ENCODE peak calls at places on chromosome 9, in five cellular contexts. A is AG04450, V is thoracic aorta, L is left ventricle myocardium inferior, O is tibial nerve. B is an unnamed sample.

GRCh38 chr9:103816146-103816545 is 278.0 kb upstream of the SMC2 start:
- DNase-seq in A (no peak), V (no peak), L (no peak), O (no peak), B (no peak)

GRCh38 chr9:70315389-70315788 is 56.6 kb downstream of the SMC5 start:
- DNase-seq in A (no peak), V (no peak), L (no peak), O (no peak), B (peak; percentile 36)

GRCh38 chr9:99822096-99822595 is 461 bp downstream of the NR4A3 start:
- DNase-seq in A (no peak), V (no peak), L (no peak), O (no peak), B (no peak)

GRCh38 chr9:99197987-99198386 is 23.8 kb downstream of the ALG2 start:
- DNase-seq in A (no peak), V (no peak), L (no peak), O (no peak), B (no peak)

GRCh38 chr9:76688471-76689238 is 75.6 kb upstream of the PCA3 start:
- DNase-seq in A (no peak), V (no peak), L (no peak), O (no peak), B (peak; percentile 76)

GRCh38 chr9:111961575-111961974 is 65.0 kb downstream of the UGCG start:
- DNase-seq in A (no peak), V (no peak), L (no peak), O (no peak), B (peak; percentile 49)

GRCh38 chr9:129542761-129543160 is 78.1 kb downstream of the C9orf50 start:
- DNase-seq in A (no peak), V (no peak), L (no peak), O (no peak), B (no peak)

GRCh38 chr9:35727676-35728040 is 4.3 kb downstream of the TLN1 start:
- DNase-seq in A (no peak), V (no peak), L (no peak), O (no peak), B (no peak)

GRCh38 chr9:12859704-12860251 is 85.0 kb downstream of the LURAP1L start:
- DNase-seq in A (peak; percentile 11), V (no peak), L (no peak), O (no peak), B (peak; percentile 94)

GRCh38 chr9:25255216-25255615 is 423.0 kb downstream of the TUSC1 start:
- DNase-seq in A (no peak), V (no peak), L (no peak), O (no peak), B (no peak)

GRCh38 chr9:111937781-111938426 is 41.3 kb downstream of the UGCG start:
- DNase-seq in A (no peak), V (no peak), L (peak; percentile 18), O (no peak), B (peak; percentile 81)

GRCh38 chr9:79559501-79560181 is 12.1 kb upstream of the TLE4 start:
- DNase-seq in A (no peak), V (no peak), L (no peak), O (no peak), B (no peak)

GRCh38 chr9:17930091-17930490 is 351.2 kb downstream of the SH3GL2 start:
- DNase-seq in A (no peak), V (no peak), L (no peak), O (no peak), B (no peak)

GRCh38 chr9:4305065-4305481 is 5.2 kb upstream of the GLIS3 start:
- DNase-seq in A (no peak), V (no peak), L (no peak), O (no peak), B (no peak)

GRCh38 chr9:129697956-129698757 is 32.7 kb downstream of the PRRX2 start:
- DNase-seq in A (no peak), V (peak; percentile 84), L (peak; percentile 46), O (peak; percentile 34), B (peak; percentile 98)

GRCh38 chr9:99489043-99489378 is 266.9 kb downstream of the SEC61B start:
- DNase-seq in A (peak; percentile 16), V (no peak), L (no peak), O (no peak), B (peak; percentile 92)

GRCh38 chr9:116152941-116153764 is 438 bp upstream of the PAPPA start:
- DNase-seq in A (peak; percentile 55), V (no peak), L (no peak), O (no peak), B (peak; percentile 94)

GRCh38 chr9:127977877-127978647 is 2.7 kb downstream of the EEIG1 start:
- DNase-seq in A (peak; percentile 42), V (peak; percentile 62), L (peak; percentile 70), O (peak; percentile 51), B (peak; percentile 82)

GRCh38 chr9:87646546-87646945 is 79.4 kb upstream of the CTSL start:
- DNase-seq in A (no peak), V (no peak), L (no peak), O (no peak), B (no peak)

GRCh38 chr9:121598167-121599000 is 53.0 kb upstream of the DAB2IP start:
- DNase-seq in A (peak; percentile 72), V (no peak), L (peak; percentile 83), O (peak; percentile 19), B (peak; percentile 50)

GRCh38 chr9:123763910-123764588 is 165.9 kb downstream of the DENND1A start:
- DNase-seq in A (no peak), V (no peak), L (no peak), O (no peak), B (peak; percentile 85)

GRCh38 chr9:10112070-10112469 is 500.7 kb downstream of the PTPRD start:
- DNase-seq in A (no peak), V (no peak), L (no peak), O (no peak), B (no peak)

GRCh38 chr9:116546711-116547581 is 140.2 kb upstream of the TRIM32 start:
- DNase-seq in A (no peak), V (no peak), L (no peak), O (no peak), B (peak; percentile 67)

GRCh38 chr9:18829858-18830257 is 203.2 kb downstream of the SAXO1 start:
- DNase-seq in A (no peak), V (no peak), L (no peak), O (no peak), B (peak; percentile 72)

GRCh38 chr9:107638922-107639321 is 149.4 kb upstream of the KLF4 start:
- DNase-seq in A (no peak), V (no peak), L (peak; percentile 51), O (peak; percentile 46), B (peak; percentile 89)

DNA sequence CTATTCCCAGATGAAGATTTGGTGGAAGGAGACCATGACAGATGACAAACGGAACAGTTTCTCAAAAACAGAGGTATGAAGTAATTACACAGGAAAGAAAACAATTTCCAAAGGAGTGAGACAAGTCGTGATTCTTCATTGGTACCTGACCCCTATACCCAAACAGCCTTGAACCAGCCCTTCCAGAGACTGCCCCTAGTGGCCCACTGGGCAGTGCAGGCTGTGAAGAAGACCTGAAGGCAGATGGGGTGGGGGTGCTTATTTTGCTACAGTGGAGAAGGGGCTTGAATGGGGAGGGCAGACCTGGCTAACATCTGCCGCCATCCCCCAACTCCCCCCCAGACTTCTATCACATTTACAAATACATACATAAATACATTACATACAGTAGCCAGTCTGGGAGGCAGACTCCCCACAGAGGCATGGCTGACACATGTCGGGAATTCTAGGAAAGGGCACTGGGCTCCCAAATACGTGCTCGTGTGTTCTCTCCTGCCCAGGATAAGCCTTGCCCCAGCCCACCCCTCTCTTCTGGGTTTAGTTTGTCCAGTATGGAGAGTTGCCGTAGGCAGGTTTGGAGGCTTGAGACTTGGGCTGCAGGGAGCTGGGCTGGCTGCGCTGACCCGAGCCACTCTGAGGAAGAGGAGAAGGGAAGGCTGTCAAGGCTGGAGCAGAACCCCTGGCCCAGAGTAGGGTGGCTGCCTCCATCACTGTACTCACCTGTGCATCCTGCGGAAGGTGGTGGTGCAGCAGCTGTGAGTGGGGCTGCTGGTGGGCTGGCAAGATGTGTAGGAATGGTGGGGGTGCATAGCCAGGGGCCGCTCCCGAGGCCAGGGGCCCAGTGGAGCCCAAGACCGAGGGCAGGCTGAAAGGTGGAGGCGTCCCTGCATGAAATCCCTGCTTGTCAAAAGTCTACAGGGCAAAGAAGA is 105.3 kb downstream of the UBE2R2 start:
- DNase-seq in A (no peak), V (no peak), L (no peak), O (no peak), B (peak; percentile 40)
- TF ChIP-seq CTCF in A (peak; percentile 75), V (peak; percentile 49), L (peak; percentile 58), O (peak; percentile 33), B (peak; percentile 80)

GRCh38 chr9:71764438-71764837 is 3.9 kb downstream of the CEMIP2 start:
- DNase-seq in A (no peak), V (no peak), L (no peak), O (no peak), B (no peak)
- H3K4me3 ChIP-seq in A (peak overlapping the region; percentile 33), V (peak overlapping the region; percentile 13), L (no peak overlapping the region), O (no peak overlapping the region), B (no peak overlapping the region)

DNA sequence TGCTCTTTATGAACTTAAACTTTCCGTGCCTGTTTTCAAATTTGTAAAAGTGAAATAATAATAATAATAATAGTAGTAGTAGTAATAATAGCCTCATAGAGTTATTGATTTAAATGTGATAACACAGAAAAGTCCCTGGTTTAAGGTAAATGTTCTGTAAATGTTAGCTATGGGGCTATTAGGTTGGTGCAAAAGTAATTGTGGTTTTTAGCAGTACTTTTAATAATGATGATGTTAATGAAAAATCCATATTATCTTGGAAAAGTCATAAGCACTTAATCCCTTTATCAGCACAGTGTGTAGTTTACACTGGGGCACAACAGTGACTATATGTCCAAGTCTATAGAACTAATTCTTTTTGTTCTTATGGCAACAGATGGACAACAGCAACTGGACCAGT is at the start of gene OR1Q1:
- DNase-seq in A (no peak), V (no peak), L (no peak), O (no peak), B (no peak)
- TF ChIP-seq CTCF in A (no peak), V (no peak), L (no peak), O (no peak), B (no peak)

GRCh38 chr9:81819859-81820546 is 108.2 kb upstream of the SPATA31D4 start:
- DNase-seq in A (no peak), V (no peak), L (no peak), O (no peak), B (no peak)
- H3K4me3 ChIP-seq in A (no peak overlapping the region), V (peak overlapping the region; percentile 44), L (no peak overlapping the region), O (no peak overlapping the region), B (no peak overlapping the region)

B was measured in fibroblast of mammary gland.